ENCODE peak calls at places on chromosomes 4 and X, in seven cellular contexts. One of them, this sample, is unnamed.

GRCh38 chr4:27366424-27366823 is 505.8 kb downstream of the STIM2 start:
- DNase-seq in stimulated activated CD4-positive, alpha-beta T cell treated with anti-CD3 and anti-CD28 coated beads, Interleukin-2, amount 100 ng/mL, for 48 hours: no peak
- DNase-seq in HEK293T: no peak
- DNase-seq in hypothalamus: no peak
- DNase-seq in naive B cell: no peak
- DNase-seq in activated CD4-positive, alpha-beta T cell treated with anti-CD3 and anti-CD28 coated beads for 4 hours: no peak
- DNase-seq in NCI-H1105: no peak
- DNase-seq in this sample: no peak

GRCh38 chr4:145154573-145154972 is 25.8 kb downstream of the OTUD4 start:
- DNase-seq in stimulated activated CD4-positive, alpha-beta T cell treated with anti-CD3 and anti-CD28 coated beads, Interleukin-2, amount 100 ng/mL, for 48 hours: no peak
- DNase-seq in HEK293T: no peak
- DNase-seq in hypothalamus: no peak
- DNase-seq in naive B cell: peak
- DNase-seq in activated CD4-positive, alpha-beta T cell treated with anti-CD3 and anti-CD28 coated beads for 4 hours: no peak
- DNase-seq in NCI-H1105: no peak
- DNase-seq in this sample: no peak

GRCh38 chrX:24782011-24782410 is 88.3 kb downstream of the POLA1 start:
- DNase-seq in stimulated activated CD4-positive, alpha-beta T cell treated with anti-CD3 and anti-CD28 coated beads, Interleukin-2, amount 100 ng/mL, for 48 hours: no peak
- DNase-seq in HEK293T: no peak
- DNase-seq in hypothalamus: no peak
- DNase-seq in naive B cell: no peak
- DNase-seq in activated CD4-positive, alpha-beta T cell treated with anti-CD3 and anti-CD28 coated beads for 4 hours: no peak
- DNase-seq in NCI-H1105: no peak
- DNase-seq in this sample: no peak

GRCh38 chrX:153878285-153878779 is 7.6 kb downstream of the L1CAM start:
- DNase-seq in stimulated activated CD4-positive, alpha-beta T cell treated with anti-CD3 and anti-CD28 coated beads, Interleukin-2, amount 100 ng/mL, for 48 hours: no peak
- DNase-seq in HEK293T: no peak
- DNase-seq in hypothalamus: no peak
- DNase-seq in naive B cell: no peak
- DNase-seq in activated CD4-positive, alpha-beta T cell treated with anti-CD3 and anti-CD28 coated beads for 4 hours: no peak
- DNase-seq in NCI-H1105: no peak
- DNase-seq in this sample: no peak

GRCh38 chr4:104486702-104487101 is 8.0 kb downstream of the CXXC4 start:
- DNase-seq in stimulated activated CD4-positive, alpha-beta T cell treated with anti-CD3 and anti-CD28 coated beads, Interleukin-2, amount 100 ng/mL, for 48 hours: no peak
- DNase-seq in HEK293T: no peak
- DNase-seq in hypothalamus: no peak
- DNase-seq in naive B cell: no peak
- DNase-seq in activated CD4-positive, alpha-beta T cell treated with anti-CD3 and anti-CD28 coated beads for 4 hours: no peak
- DNase-seq in NCI-H1105: no peak
- DNase-seq in this sample: no peak

GRCh38 chr4:165714650-165715049 is 158.4 kb upstream of the TLL1 start:
- DNase-seq in stimulated activated CD4-positive, alpha-beta T cell treated with anti-CD3 and anti-CD28 coated beads, Interleukin-2, amount 100 ng/mL, for 48 hours: no peak
- DNase-seq in HEK293T: no peak
- DNase-seq in hypothalamus: no peak
- DNase-seq in naive B cell: no peak
- DNase-seq in activated CD4-positive, alpha-beta T cell treated with anti-CD3 and anti-CD28 coated beads for 4 hours: no peak
- DNase-seq in NCI-H1105: no peak
- DNase-seq in this sample: no peak

GRCh38 chrX:48511561-48511960 is 2.8 kb downstream of the PORCN start:
- DNase-seq in stimulated activated CD4-positive, alpha-beta T cell treated with anti-CD3 and anti-CD28 coated beads, Interleukin-2, amount 100 ng/mL, for 48 hours: no peak
- DNase-seq in HEK293T: peak
- DNase-seq in hypothalamus: no peak
- DNase-seq in naive B cell: no peak
- DNase-seq in activated CD4-positive, alpha-beta T cell treated with anti-CD3 and anti-CD28 coated beads for 4 hours: no peak
- DNase-seq in NCI-H1105: no peak
- DNase-seq in this sample: peak

GRCh38 chr4:173506780-173507211 is 23.2 kb downstream of the HAND2 start:
- DNase-seq in stimulated activated CD4-positive, alpha-beta T cell treated with anti-CD3 and anti-CD28 coated beads, Interleukin-2, amount 100 ng/mL, for 48 hours: no peak
- DNase-seq in HEK293T: no peak
- DNase-seq in hypothalamus: no peak
- DNase-seq in naive B cell: no peak
- DNase-seq in activated CD4-positive, alpha-beta T cell treated with anti-CD3 and anti-CD28 coated beads for 4 hours: no peak
- DNase-seq in NCI-H1105: no peak
- DNase-seq in this sample: no peak

GRCh38 chr4:189143255-189143654 is 797.4 kb upstream of the FRG1 start:
- DNase-seq in stimulated activated CD4-positive, alpha-beta T cell treated with anti-CD3 and anti-CD28 coated beads, Interleukin-2, amount 100 ng/mL, for 48 hours: no peak
- DNase-seq in HEK293T: no peak
- DNase-seq in hypothalamus: no peak
- DNase-seq in naive B cell: no peak
- DNase-seq in activated CD4-positive, alpha-beta T cell treated with anti-CD3 and anti-CD28 coated beads for 4 hours: no peak
- DNase-seq in NCI-H1105: no peak
- DNase-seq in this sample: peak

GRCh38 chr4:1342003-1342402 is 5.0 kb upstream of the UVSSA start:
- DNase-seq in stimulated activated CD4-positive, alpha-beta T cell treated with anti-CD3 and anti-CD28 coated beads, Interleukin-2, amount 100 ng/mL, for 48 hours: no peak
- DNase-seq in HEK293T: no peak
- DNase-seq in hypothalamus: no peak
- DNase-seq in naive B cell: no peak
- DNase-seq in activated CD4-positive, alpha-beta T cell treated with anti-CD3 and anti-CD28 coated beads for 4 hours: no peak
- DNase-seq in NCI-H1105: no peak
- DNase-seq in this sample: no peak

GRCh38 chr4:66667249-66667648 is 878.1 kb downstream of the CENPC start:
- DNase-seq in stimulated activated CD4-positive, alpha-beta T cell treated with anti-CD3 and anti-CD28 coated beads, Interleukin-2, amount 100 ng/mL, for 48 hours: no peak
- DNase-seq in HEK293T: no peak
- DNase-seq in hypothalamus: no peak
- DNase-seq in naive B cell: no peak
- DNase-seq in activated CD4-positive, alpha-beta T cell treated with anti-CD3 and anti-CD28 coated beads for 4 hours: no peak
- DNase-seq in NCI-H1105: no peak
- DNase-seq in this sample: no peak

GRCh38 chrX:136166221-136166855 is 19.0 kb downstream of the FHL1 start:
- DNase-seq in stimulated activated CD4-positive, alpha-beta T cell treated with anti-CD3 and anti-CD28 coated beads, Interleukin-2, amount 100 ng/mL, for 48 hours: no peak
- DNase-seq in HEK293T: peak
- DNase-seq in hypothalamus: no peak
- DNase-seq in naive B cell: no peak
- DNase-seq in activated CD4-positive, alpha-beta T cell treated with anti-CD3 and anti-CD28 coated beads for 4 hours: no peak
- DNase-seq in NCI-H1105: no peak
- DNase-seq in this sample: no peak

GRCh38 chr4:163672751-163673150 is 178.3 kb downstream of the TMA16 start:
- DNase-seq in stimulated activated CD4-positive, alpha-beta T cell treated with anti-CD3 and anti-CD28 coated beads, Interleukin-2, amount 100 ng/mL, for 48 hours: no peak
- DNase-seq in HEK293T: peak
- DNase-seq in hypothalamus: no peak
- DNase-seq in naive B cell: no peak
- DNase-seq in activated CD4-positive, alpha-beta T cell treated with anti-CD3 and anti-CD28 coated beads for 4 hours: no peak
- DNase-seq in NCI-H1105: no peak
- DNase-seq in this sample: no peak

GRCh38 chr4:2695661-2696060 is 60.5 kb downstream of the TNIP2 start:
- DNase-seq in stimulated activated CD4-positive, alpha-beta T cell treated with anti-CD3 and anti-CD28 coated beads, Interleukin-2, amount 100 ng/mL, for 48 hours: no peak
- DNase-seq in HEK293T: no peak
- DNase-seq in hypothalamus: no peak
- DNase-seq in naive B cell: no peak
- DNase-seq in activated CD4-positive, alpha-beta T cell treated with anti-CD3 and anti-CD28 coated beads for 4 hours: no peak
- DNase-seq in NCI-H1105: no peak
- DNase-seq in this sample: no peak

GRCh38 chr4:184653650-184654049 is 4.1 kb downstream of the PRIMPOL start:
- DNase-seq in stimulated activated CD4-positive, alpha-beta T cell treated with anti-CD3 and anti-CD28 coated beads, Interleukin-2, amount 100 ng/mL, for 48 hours: no peak
- DNase-seq in HEK293T: no peak
- DNase-seq in hypothalamus: no peak
- DNase-seq in naive B cell: no peak
- DNase-seq in activated CD4-positive, alpha-beta T cell treated with anti-CD3 and anti-CD28 coated beads for 4 hours: no peak
- DNase-seq in NCI-H1105: no peak
- DNase-seq in this sample: no peak

GRCh38 chr4:142372570-142373300 is 473.4 kb downstream of the INPP4B start:
- DNase-seq in stimulated activated CD4-positive, alpha-beta T cell treated with anti-CD3 and anti-CD28 coated beads, Interleukin-2, amount 100 ng/mL, for 48 hours: no peak
- DNase-seq in HEK293T: no peak
- DNase-seq in hypothalamus: no peak
- DNase-seq in naive B cell: no peak
- DNase-seq in activated CD4-positive, alpha-beta T cell treated with anti-CD3 and anti-CD28 coated beads for 4 hours: no peak
- DNase-seq in NCI-H1105: no peak
- DNase-seq in this sample: no peak

GRCh38 chr4:127957105-127957504 is 7.9 kb downstream of the MFSD8 start:
- DNase-seq in stimulated activated CD4-positive, alpha-beta T cell treated with anti-CD3 and anti-CD28 coated beads, Interleukin-2, amount 100 ng/mL, for 48 hours: no peak
- DNase-seq in HEK293T: no peak
- DNase-seq in hypothalamus: no peak
- DNase-seq in naive B cell: no peak
- DNase-seq in activated CD4-positive, alpha-beta T cell treated with anti-CD3 and anti-CD28 coated beads for 4 hours: no peak
- DNase-seq in NCI-H1105: no peak
- DNase-seq in this sample: no peak

This sample was measured in T1000.